ENCODE peak calls at places on chromosomes 7 and 10, in nine cellular contexts. D is cardiac muscle cell, S is sigmoid colon, T is heart right ventricle, N is gastrocnemius medialis, P is adrenal gland, R is spleen, K is colonic mucosa, V is A673. Z is an unnamed sample. For H3K4me1, the result is how much of the 10 kb centered on the place peaks cover.

GRCh38 chr7:41971640-41972187 is 265.3 kb downstream of the GLI3 start:
- DNase-seq in D (no peak), S (no peak), T (no peak), N (no peak), P (no peak), R (no peak), K (no peak), V (no peak), Z (no peak)

GRCh38 chr7:157017639-157018327 is 7.3 kb upstream of the MNX1 start:
- DNase-seq in D (no peak), S (no peak), T (no peak), N (no peak), P (no peak), R (no peak), K (no peak), V (no peak), Z (no peak)

GRCh38 chr7:4837814-4838625 is 23.8 kb downstream of the PAPOLB start:
- DNase-seq in D (no peak), S (peak), T (no peak), N (no peak), P (no peak), R (peak), K (no peak), V (no peak), Z (no peak)

GRCh38 chr7:42831051-42831952 is 80.6 kb downstream of the C7orf25 start:
- DNase-seq in D (peak), S (peak), T (peak), N (no peak), P (peak), R (no peak), K (peak), V (peak), Z (no peak)

GRCh38 chr7:80722596-80723141 is 84.2 kb downstream of the CD36 start:
- DNase-seq in D (peak), S (peak), T (no peak), N (peak), P (no peak), R (no peak), K (no peak), V (peak), Z (peak)

GRCh38 chr7:148527717-148528168 is 62.8 kb upstream of the C7orf33 start:
- DNase-seq in D (peak), S (peak), T (peak), N (peak), P (peak), R (peak), K (peak), V (peak), Z (peak)

GRCh38 chr10:89210794-89211425 is 3.8 kb upstream of the CH25H start:
- DNase-seq in D (no peak), S (no peak), T (no peak), N (no peak), P (no peak), R (no peak), K (no peak), V (no peak), Z (no peak)

GRCh38 chr7:2162959-2163358 is 69.8 kb downstream of the MAD1L1 start:
- DNase-seq in D (no peak), S (no peak), T (no peak), N (no peak), P (no peak), R (no peak), K (no peak), V (no peak), Z (no peak)

GRCh38 chr7:66150471-66150870 is 35.8 kb downstream of the CRCP start:
- DNase-seq in D (peak), S (peak), T (peak), N (peak), P (peak), R (no peak), K (peak), V (no peak), Z (peak)

GRCh38 chr10:99841746-99842145 is 59.3 kb downstream of the ABCC2 start:
- DNase-seq in D (no peak), S (no peak), T (no peak), N (no peak), P (no peak), R (no peak), K (no peak), V (no peak), Z (no peak)

GRCh38 chr10:111137587-111137986 is 60.8 kb downstream of the ADRA2A start:
- DNase-seq in D (no peak), S (no peak), T (no peak), N (no peak), P (no peak), R (no peak), K (no peak), V (no peak), Z (peak)

GRCh38 chr7:29444267-29444666 is 119.4 kb upstream of the PRR15 start:
- DNase-seq in D (no peak), S (no peak), T (no peak), N (no peak), P (no peak), R (no peak), K (no peak), V (no peak), Z (no peak)

GRCh38 chr7:37656913-37657530 is 26.5 kb upstream of the GPR141 start:
- DNase-seq in D (no peak), S (no peak), T (no peak), N (no peak), P (no peak), R (no peak), K (no peak), V (no peak), Z (no peak)

GRCh38 chr10:15370212-15370740 is 813 bp downstream of the FAM171A1 start:
- DNase-seq in D (peak), S (peak), T (peak), N (no peak), P (peak), R (peak), K (peak), V (no peak), Z (no peak)

GRCh38 chr7:96591900-96592676 is 117.6 kb downstream of the SEM1 start:
- DNase-seq in D (no peak), S (no peak), T (no peak), N (no peak), P (no peak), R (no peak), K (no peak), V (peak), Z (no peak)

GRCh38 chr7:24757799-24758275 is 573 bp upstream of the GSDME start:
- DNase-seq in D (peak), S (no peak), T (no peak), N (no peak), P (no peak), R (no peak), K (no peak), V (peak), Z (no peak)

GRCh38 chr7:1989049-1989860 is 243.5 kb downstream of the MAD1L1 start:
- DNase-seq in D (no peak), S (no peak), T (no peak), N (no peak), P (no peak), R (no peak), K (no peak), V (no peak), Z (no peak)

GRCh38 chr7:128886391-128887168 is 23.9 kb downstream of the ATP6V1F start:
- DNase-seq in D (no peak), S (peak), T (no peak), N (no peak), P (no peak), R (peak), K (no peak), V (no peak), Z (no peak)

GRCh38 chr7:44196450-44196872 is 4.3 kb upstream of the YKT6 start:
- DNase-seq in D (peak), S (peak), T (peak), N (no peak), P (peak), R (no peak), K (peak), V (peak), Z (no peak)

GRCh38 chr10:128976886-128977285 is 490.2 kb upstream of the MGMT start:
- DNase-seq in D (no peak), S (no peak), T (no peak), N (no peak), P (no peak), R (peak), K (no peak), V (no peak), Z (no peak)

GRCh38 chr10:62769574-62770242 is 34.8 kb upstream of the ADO start:
- DNase-seq in D (peak), S (no peak), T (no peak), N (no peak), P (no peak), R (no peak), K (no peak), V (peak), Z (no peak)

GRCh38 chr10:102501201-102502028 is 1.1 kb downstream of the ACTR1A start:
- DNase-seq in D (no peak), S (no peak), T (no peak), N (no peak), P (no peak), R (no peak), K (no peak), V (no peak), Z (no peak)

GRCh38 chr10:61586829-61587228 is 75.9 kb upstream of the CABCOCO1 start:
- DNase-seq in D (no peak), S (no peak), T (no peak), N (no peak), P (no peak), R (no peak), K (no peak), V (no peak), Z (no peak)

GRCh38 chr7:94584113-94584512 is 71.8 kb downstream of the SGCE start:
- DNase-seq in D (peak), S (no peak), T (peak), N (peak), P (no peak), R (no peak), K (no peak), V (no peak), Z (no peak)

GRCh38 chr10:61943699-61944444 is 42.4 kb downstream of the ARID5B start:
- DNase-seq in D (peak), S (no peak), T (no peak), N (no peak), P (no peak), R (no peak), K (no peak), V (peak), Z (no peak)

GRCh38 chr7:146948708-146949107 is 832.1 kb downstream of the CNTNAP2 start:
- DNase-seq in D (no peak), S (no peak), T (no peak), N (no peak), P (no peak), R (no peak), K (no peak), V (no peak), Z (no peak)

GRCh38 chr7:17401806-17402627 is 103.6 kb downstream of the AHR start:
- DNase-seq in D (no peak), S (no peak), T (no peak), N (no peak), P (no peak), R (no peak), K (no peak), V (no peak), Z (no peak)

DNA sequence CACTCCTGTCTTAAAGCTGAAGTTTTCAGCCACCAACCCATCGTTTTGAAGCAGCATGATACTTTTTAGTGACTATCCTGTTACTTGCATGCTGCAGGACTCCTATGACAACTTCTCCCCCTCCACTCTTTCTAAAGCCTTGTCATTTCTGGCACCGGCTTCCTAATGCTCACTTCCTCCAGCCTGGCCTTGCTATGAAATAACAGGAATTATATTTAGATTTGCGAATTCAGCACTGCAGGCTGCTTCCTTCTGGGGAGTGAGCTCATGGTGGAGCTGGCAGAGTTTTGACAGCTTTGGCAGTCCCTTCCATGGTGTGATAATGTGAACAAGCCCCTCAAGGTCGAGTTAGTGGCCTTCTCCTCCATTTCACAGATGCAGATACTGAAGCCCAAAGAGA is 13.4 kb downstream of the BLNK start:
- DNase-seq in D (peak), S (no peak), T (peak), N (no peak), P (peak), R (no peak), K (no peak), V (no peak), Z (peak)
- H3K4me1 ChIP-seq in D (under half), S (under half), T (under half), N (under half), P (under half), R (half or more), K (under half), V (under half), Z (under half)

GRCh38 chr10:930415-931325 is 835 bp downstream of the LARP4B start:
- DNase-seq in D (peak), S (peak), T (no peak), N (no peak), P (peak), R (peak), K (peak), V (peak), Z (peak)
- TF ChIP-seq CTCF in D (no peak), S (no peak), T (no peak), N (no peak), P (no peak), R (no peak), K (no peak), V (no peak), Z (no peak)

DNA sequence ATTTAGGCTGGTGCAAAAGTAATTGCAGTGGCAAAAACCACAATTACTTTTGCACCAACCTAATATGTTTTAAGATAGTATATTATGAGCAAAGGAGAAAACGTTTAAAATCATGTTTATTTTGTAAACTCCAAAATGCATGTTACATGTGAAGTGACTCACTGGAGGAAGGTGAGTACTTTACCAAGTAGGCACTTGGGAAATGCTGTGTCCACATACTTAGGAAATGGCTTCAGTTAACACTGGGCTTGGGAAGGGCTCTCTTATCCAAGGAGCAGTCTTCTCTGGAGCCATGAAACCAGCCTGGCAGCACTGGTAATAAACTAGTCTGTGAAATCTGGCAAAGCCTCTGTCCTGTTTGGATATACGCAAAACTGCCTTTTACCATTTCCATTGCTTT is 4.4 kb downstream of the RPS24 start:
- DNase-seq in D (no peak), S (no peak), T (no peak), N (no peak), P (no peak), R (no peak), K (no peak), V (no peak), Z (no peak)
- H3K4me1 ChIP-seq in D (under half), S (under half), T (under half), N (under half), P (half or more), R (half or more), K (under half), V (under half), Z (under half)

GRCh38 chr7:11833431-11833830 is 1.4 kb upstream of the THSD7A start:
- DNase-seq in D (no peak), S (no peak), T (no peak), N (no peak), P (no peak), R (no peak), K (no peak), V (peak), Z (no peak)

GRCh38 chr7:11830582-11831382 is 1.2 kb downstream of the THSD7A start:
- DNase-seq in D (peak), S (no peak), T (no peak), N (no peak), P (no peak), R (no peak), K (no peak), V (no peak), Z (no peak)

GRCh38 chr7:11831383-11831726 is 643 bp downstream of the THSD7A start:
- DNase-seq in D (peak), S (no peak), T (no peak), N (no peak), P (no peak), R (no peak), K (no peak), V (peak), Z (no peak)

GRCh38 chr7:11831727-11832495 is at the start of gene THSD7A:
- DNase-seq in D (peak), S (peak), T (peak), N (peak), P (peak), R (peak), K (peak), V (peak), Z (no peak)

GRCh38 chr7:11835260-11835659 is 3.3 kb upstream of the THSD7A start:
- DNase-seq in D (peak), S (no peak), T (no peak), N (no peak), P (no peak), R (no peak), K (no peak), V (no peak), Z (no peak)
- TF ChIP-seq CTCF in D (peak), S (peak), T (no peak), N (no peak), P (peak), R (no peak), K (peak), V (peak), Z (no peak)

GRCh38 chr7:93515144-93515543 is 59.4 kb downstream of the CALCR start:
- DNase-seq in D (peak), S (no peak), T (no peak), N (no peak), P (no peak), R (no peak), K (no peak), V (no peak), Z (no peak)

GRCh38 chr7:93516834-93517233 is 57.7 kb downstream of the CALCR start:
- DNase-seq in D (no peak), S (no peak), T (no peak), N (no peak), P (no peak), R (no peak), K (no peak), V (no peak), Z (no peak)
- H3K4me1 ChIP-seq in D (under half), S (under half), T (under half), N (under half), P (under half), R (under half), K (under half), V (under half), Z (under half)

GRCh38 chr10:86261933-86262665 is 104.5 kb downstream of the GRID1 start:
- DNase-seq in D (no peak), S (peak), T (no peak), N (no peak), P (peak), R (peak), K (no peak), V (no peak), Z (no peak)
- TF ChIP-seq CTCF in D (no peak), S (no peak), T (no peak), N (no peak), P (no peak), R (no peak), K (peak), V (peak), Z (no peak)